ENCODE peak calls at places on chromosomes 4 and X, in five cellular contexts. B is HT1080; O is fibroblast of the conjunctiva; D is effector CD4-positive, alpha-beta T cell; I is T-helper 17 cell. Z is an unnamed sample.

GRCh38 chr4:98745372-98745771 is 87.0 kb upstream of the TSPAN5 start:
- DNase-seq in B (no peak), O (no peak), D (no peak), I (no peak), Z (no peak)

GRCh38 chrX:30734782-30735181 is 81.6 kb downstream of the GK start:
- DNase-seq in B (no peak), O (no peak), D (no peak), I (no peak), Z (no peak)

GRCh38 chrX:22220941-22221340 is 51.8 kb upstream of the CBLL2 start:
- DNase-seq in B (peak; percentile 84), O (peak; percentile 29), D (no peak), I (no peak), Z (no peak)

GRCh38 chr4:97987019-97987648 is 156.1 kb downstream of the STPG2 start:
- DNase-seq in B (peak; percentile 50), O (no peak), D (no peak), I (no peak), Z (peak; percentile 32)

GRCh38 chrX:13043938-13044337 is 482 bp downstream of the FAM9C start:
- DNase-seq in B (no peak), O (no peak), D (no peak), I (no peak), Z (no peak)

GRCh38 chr4:8393593-8394038 is 46.9 kb downstream of the ACOX3 start:
- DNase-seq in B (peak; percentile 92), O (peak; percentile 88), D (no peak), I (no peak), Z (no peak)

GRCh38 chrX:119479845-119480244 is 11.6 kb downstream of the SLC25A5 start:
- DNase-seq in B (no peak), O (no peak), D (no peak), I (no peak), Z (no peak)

GRCh38 chr4:112704322-112704721 is 67.4 kb downstream of the LARP7 start:
- DNase-seq in B (no peak), O (no peak), D (no peak), I (no peak), Z (no peak)

GRCh38 chrX:119654112-119654531 is 38.8 kb downstream of the SEPTIN6 start:
- DNase-seq in B (no peak), O (no peak), D (peak; percentile 21), I (peak; percentile 34), Z (no peak)

GRCh38 chr4:82017680-82018079 is 356.1 kb downstream of the HNRNPD start:
- DNase-seq in B (no peak), O (no peak), D (no peak), I (no peak), Z (peak; percentile 39)

GRCh38 chrX:155086202-155086840 is 15.0 kb downstream of the BRCC3 start:
- DNase-seq in B (no peak), O (no peak), D (peak; percentile 17), I (peak; percentile 27), Z (no peak)

GRCh38 chr4:154335588-154335987 is 156.0 kb downstream of the DCHS2 start:
- DNase-seq in B (no peak), O (no peak), D (no peak), I (no peak), Z (no peak)

GRCh38 chr4:71230258-71230594 is 108.6 kb upstream of the SLC4A4 start:
- DNase-seq in B (no peak), O (no peak), D (no peak), I (no peak), Z (no peak)